ENCODE peak calls at places on chromosomes 6 and 20, in ten cellular contexts. One of them, this sample, is unnamed.

GRCh38 chr6:116553451-116553850 is at the start of gene CALHM4:
- DNase-seq in effector CD8-positive, alpha-beta T cell: no peak
- DNase-seq in fibroblast of the conjunctiva: no peak
- DNase-seq in activated CD8-positive, alpha-beta memory T cell treated with anti-CD3 and anti-CD28 coated beads, Interleukin-2, amount 10 ng/mL, durations not matched to agents 7 days and 5 days: no peak
- DNase-seq in stimulated activated CD8-positive, alpha-beta memory T cell treated with anti-CD3 and anti-CD28 coated beads, Interleukin-4, amount 100 ng/mL, for 4 hours: no peak
- DNase-seq in GM04504: no peak
- DNase-seq in hypothalamus: no peak
- DNase-seq in GM20000: no peak
- DNase-seq in epithelial cell of esophagus: no peak
- DNase-seq in HT-29: no peak
- DNase-seq in this sample: no peak

GRCh38 chr6:131823276-131823902 is 15.6 kb downstream of the ENPP1 start:
- DNase-seq in hypothalamus: no peak
- DNase-seq in activated CD8-positive, alpha-beta memory T cell treated with anti-CD3 and anti-CD28 coated beads, Interleukin-2, amount 10 ng/mL, durations not matched to agents 7 days and 5 days: no peak
- DNase-seq in GM20000: no peak
- DNase-seq in stimulated activated CD8-positive, alpha-beta memory T cell treated with anti-CD3 and anti-CD28 coated beads, Interleukin-4, amount 100 ng/mL, for 4 hours: no peak
- DNase-seq in epithelial cell of esophagus: no peak
- DNase-seq in GM04504: no peak
- DNase-seq in effector CD8-positive, alpha-beta T cell: no peak
- DNase-seq in fibroblast of the conjunctiva: no peak
- DNase-seq in HT-29: no peak
- DNase-seq in this sample: no peak

GRCh38 chr6:121093928-121094327 is 240.4 kb downstream of the TBC1D32 start:
- DNase-seq in GM20000: no peak
- DNase-seq in hypothalamus: no peak
- DNase-seq in epithelial cell of esophagus: peak
- DNase-seq in fibroblast of the conjunctiva: no peak
- DNase-seq in activated CD8-positive, alpha-beta memory T cell treated with anti-CD3 and anti-CD28 coated beads, Interleukin-2, amount 10 ng/mL, durations not matched to agents 7 days and 5 days: no peak
- DNase-seq in GM04504: no peak
- DNase-seq in effector CD8-positive, alpha-beta T cell: no peak
- DNase-seq in HT-29: no peak
- DNase-seq in stimulated activated CD8-positive, alpha-beta memory T cell treated with anti-CD3 and anti-CD28 coated beads, Interleukin-4, amount 100 ng/mL, for 4 hours: no peak
- DNase-seq in this sample: no peak

GRCh38 chr6:107871981-107872380 is 47.9 kb upstream of the SCML4 start:
- DNase-seq in stimulated activated CD8-positive, alpha-beta memory T cell treated with anti-CD3 and anti-CD28 coated beads, Interleukin-4, amount 100 ng/mL, for 4 hours: no peak
- DNase-seq in fibroblast of the conjunctiva: no peak
- DNase-seq in HT-29: no peak
- DNase-seq in epithelial cell of esophagus: no peak
- DNase-seq in effector CD8-positive, alpha-beta T cell: no peak
- DNase-seq in GM04504: no peak
- DNase-seq in hypothalamus: no peak
- DNase-seq in GM20000: no peak
- DNase-seq in activated CD8-positive, alpha-beta memory T cell treated with anti-CD3 and anti-CD28 coated beads, Interleukin-2, amount 10 ng/mL, durations not matched to agents 7 days and 5 days: no peak
- DNase-seq in this sample: no peak

GRCh38 chr6:159933077-159933476 is 35.8 kb upstream of the IGF2R start:
- DNase-seq in epithelial cell of esophagus: no peak
- DNase-seq in GM04504: no peak
- DNase-seq in HT-29: no peak
- DNase-seq in hypothalamus: no peak
- DNase-seq in activated CD8-positive, alpha-beta memory T cell treated with anti-CD3 and anti-CD28 coated beads, Interleukin-2, amount 10 ng/mL, durations not matched to agents 7 days and 5 days: no peak
- DNase-seq in stimulated activated CD8-positive, alpha-beta memory T cell treated with anti-CD3 and anti-CD28 coated beads, Interleukin-4, amount 100 ng/mL, for 4 hours: no peak
- DNase-seq in effector CD8-positive, alpha-beta T cell: no peak
- DNase-seq in fibroblast of the conjunctiva: no peak
- DNase-seq in GM20000: no peak
- DNase-seq in this sample: no peak

GRCh38 chr6:79335133-79335674 is 100.7 kb upstream of the HMGN3 start:
- DNase-seq in fibroblast of the conjunctiva: no peak
- DNase-seq in activated CD8-positive, alpha-beta memory T cell treated with anti-CD3 and anti-CD28 coated beads, Interleukin-2, amount 10 ng/mL, durations not matched to agents 7 days and 5 days: no peak
- DNase-seq in stimulated activated CD8-positive, alpha-beta memory T cell treated with anti-CD3 and anti-CD28 coated beads, Interleukin-4, amount 100 ng/mL, for 4 hours: no peak
- DNase-seq in GM04504: no peak
- DNase-seq in GM20000: peak
- DNase-seq in hypothalamus: no peak
- DNase-seq in epithelial cell of esophagus: no peak
- DNase-seq in HT-29: no peak
- DNase-seq in effector CD8-positive, alpha-beta T cell: no peak
- DNase-seq in this sample: no peak

GRCh38 chr6:35754452-35755321 is 17.9 kb downstream of the ARMC12 start:
- DNase-seq in epithelial cell of esophagus: peak
- DNase-seq in GM20000: no peak
- DNase-seq in effector CD8-positive, alpha-beta T cell: no peak
- DNase-seq in activated CD8-positive, alpha-beta memory T cell treated with anti-CD3 and anti-CD28 coated beads, Interleukin-2, amount 10 ng/mL, durations not matched to agents 7 days and 5 days: no peak
- DNase-seq in fibroblast of the conjunctiva: no peak
- DNase-seq in HT-29: no peak
- DNase-seq in stimulated activated CD8-positive, alpha-beta memory T cell treated with anti-CD3 and anti-CD28 coated beads, Interleukin-4, amount 100 ng/mL, for 4 hours: no peak
- DNase-seq in GM04504: no peak
- DNase-seq in hypothalamus: no peak
- DNase-seq in this sample: no peak

GRCh38 chr6:105594272-105594671 is 191.4 kb upstream of the PREP start:
- DNase-seq in fibroblast of the conjunctiva: no peak
- DNase-seq in GM04504: no peak
- DNase-seq in GM20000: no peak
- DNase-seq in HT-29: no peak
- DNase-seq in effector CD8-positive, alpha-beta T cell: no peak
- DNase-seq in stimulated activated CD8-positive, alpha-beta memory T cell treated with anti-CD3 and anti-CD28 coated beads, Interleukin-4, amount 100 ng/mL, for 4 hours: no peak
- DNase-seq in epithelial cell of esophagus: no peak
- DNase-seq in hypothalamus: no peak
- DNase-seq in activated CD8-positive, alpha-beta memory T cell treated with anti-CD3 and anti-CD28 coated beads, Interleukin-2, amount 10 ng/mL, durations not matched to agents 7 days and 5 days: no peak
- DNase-seq in this sample: no peak

GRCh38 chr20:23060629-23061028 is 11.2 kb upstream of the THBD start:
- DNase-seq in epithelial cell of esophagus: no peak
- DNase-seq in stimulated activated CD8-positive, alpha-beta memory T cell treated with anti-CD3 and anti-CD28 coated beads, Interleukin-4, amount 100 ng/mL, for 4 hours: no peak
- DNase-seq in GM04504: no peak
- DNase-seq in HT-29: no peak
- DNase-seq in activated CD8-positive, alpha-beta memory T cell treated with anti-CD3 and anti-CD28 coated beads, Interleukin-2, amount 10 ng/mL, durations not matched to agents 7 days and 5 days: no peak
- DNase-seq in hypothalamus: no peak
- DNase-seq in effector CD8-positive, alpha-beta T cell: no peak
- DNase-seq in GM20000: no peak
- DNase-seq in fibroblast of the conjunctiva: no peak
- DNase-seq in this sample: no peak

GRCh38 chr6:69894578-69895347 is 28.4 kb downstream of the COL19A1 start:
- DNase-seq in GM04504: peak
- DNase-seq in effector CD8-positive, alpha-beta T cell: no peak
- DNase-seq in HT-29: no peak
- DNase-seq in epithelial cell of esophagus: peak
- DNase-seq in activated CD8-positive, alpha-beta memory T cell treated with anti-CD3 and anti-CD28 coated beads, Interleukin-2, amount 10 ng/mL, durations not matched to agents 7 days and 5 days: no peak
- DNase-seq in GM20000: no peak
- DNase-seq in fibroblast of the conjunctiva: peak
- DNase-seq in stimulated activated CD8-positive, alpha-beta memory T cell treated with anti-CD3 and anti-CD28 coated beads, Interleukin-4, amount 100 ng/mL, for 4 hours: no peak
- DNase-seq in hypothalamus: no peak
- DNase-seq in this sample: peak

GRCh38 chr20:62097881-62098407 is 24.3 kb upstream of the LSM14B start:
- DNase-seq in activated CD8-positive, alpha-beta memory T cell treated with anti-CD3 and anti-CD28 coated beads, Interleukin-2, amount 10 ng/mL, durations not matched to agents 7 days and 5 days: no peak
- DNase-seq in stimulated activated CD8-positive, alpha-beta memory T cell treated with anti-CD3 and anti-CD28 coated beads, Interleukin-4, amount 100 ng/mL, for 4 hours: no peak
- DNase-seq in hypothalamus: no peak
- DNase-seq in epithelial cell of esophagus: no peak
- DNase-seq in fibroblast of the conjunctiva: no peak
- DNase-seq in effector CD8-positive, alpha-beta T cell: no peak
- DNase-seq in GM04504: no peak
- DNase-seq in HT-29: no peak
- DNase-seq in GM20000: no peak
- DNase-seq in this sample: no peak

GRCh38 chr6:143784316-143784715 is 58.8 kb upstream of the LTV1 start:
- DNase-seq in fibroblast of the conjunctiva: no peak
- DNase-seq in activated CD8-positive, alpha-beta memory T cell treated with anti-CD3 and anti-CD28 coated beads, Interleukin-2, amount 10 ng/mL, durations not matched to agents 7 days and 5 days: no peak
- DNase-seq in hypothalamus: no peak
- DNase-seq in epithelial cell of esophagus: no peak
- DNase-seq in GM20000: no peak
- DNase-seq in GM04504: no peak
- DNase-seq in stimulated activated CD8-positive, alpha-beta memory T cell treated with anti-CD3 and anti-CD28 coated beads, Interleukin-4, amount 100 ng/mL, for 4 hours: no peak
- DNase-seq in HT-29: no peak
- DNase-seq in effector CD8-positive, alpha-beta T cell: no peak
- DNase-seq in this sample: no peak

GRCh38 chr20:42957014-42957694 is 232.6 kb downstream of the PTPRT start:
- DNase-seq in fibroblast of the conjunctiva: no peak
- DNase-seq in effector CD8-positive, alpha-beta T cell: no peak
- DNase-seq in HT-29: no peak
- DNase-seq in GM04504: no peak
- DNase-seq in stimulated activated CD8-positive, alpha-beta memory T cell treated with anti-CD3 and anti-CD28 coated beads, Interleukin-4, amount 100 ng/mL, for 4 hours: no peak
- DNase-seq in activated CD8-positive, alpha-beta memory T cell treated with anti-CD3 and anti-CD28 coated beads, Interleukin-2, amount 10 ng/mL, durations not matched to agents 7 days and 5 days: no peak
- DNase-seq in epithelial cell of esophagus: no peak
- DNase-seq in hypothalamus: no peak
- DNase-seq in GM20000: no peak
- DNase-seq in this sample: no peak

This sample was measured in SK-MEL-5.